ENCODE peak calls at places on chromosome 1, in nine cellular contexts. I is A549, M is type B pancreatic cell, E is pancreas, B is fibroblast of lung, R is cardiac fibroblast, J is HFF-Myc, Z is OCI-LY7, A is foreskin fibroblast. G is an unnamed sample.

GRCh38 chr1:67824771-67825170 is 8.5 kb downstream of the GNG12 start:
- DNase-seq in I (no peak), M (no peak), E (no peak), B (no peak), R (no peak), J (no peak), Z (no peak), A (no peak), G (no peak)

GRCh38 chr1:98739762-98740161 is 78.2 kb downstream of the SNX7 start:
- DNase-seq in I (no peak), M (no peak), E (no peak), B (no peak), R (no peak), J (no peak), Z (no peak), A (peak; percentile 2), G (no peak)

GRCh38 chr1:1144122-1144842 is 28.4 kb upstream of the C1orf159 start:
- DNase-seq in I (no peak), M (no peak), E (no peak), B (no peak), R (no peak), J (no peak), Z (peak; percentile 85), A (no peak), G (no peak)

GRCh38 chr1:47333578-47333921 is at the start of gene CMPK1:
- DNase-seq in I (peak; percentile 82), M (no peak), E (peak; percentile 88), B (peak; percentile 84), R (peak; percentile 91), J (peak; percentile 72), Z (peak; percentile 89), A (peak; percentile 83), G (peak; percentile 84)

GRCh38 chr1:115282825-115283224 is 55.2 kb downstream of the NGF start:
- DNase-seq in I (no peak), M (no peak), E (no peak), B (peak; percentile 74), R (peak; percentile 85), J (no peak), Z (peak; percentile 22), A (no peak), G (no peak)

GRCh38 chr1:103353391-103353790 is 172.1 kb upstream of the RNPC3 start:
- DNase-seq in I (no peak), M (no peak), E (no peak), B (no peak), R (no peak), J (no peak), Z (no peak), A (no peak), G (no peak)

GRCh38 chr1:39158330-39159086 is 46.0 kb upstream of the MACF1 start:
- DNase-seq in I (peak; percentile 85), M (no peak), E (peak; percentile 79), B (peak; percentile 83), R (peak; percentile 62), J (no peak), Z (no peak), A (no peak), G (no peak)

GRCh38 chr1:91997607-91998195 is 32.1 kb upstream of the EPHX4 start:
- DNase-seq in I (peak; percentile 50), M (no peak), E (no peak), B (peak; percentile 77), R (peak; percentile 73), J (peak; percentile 33), Z (peak; percentile 50), A (peak; percentile 44), G (peak; percentile 51)

GRCh38 chr1:208093754-208094719 is 150.1 kb downstream of the PLXNA2 start:
- DNase-seq in I (peak; percentile 47), M (no peak), E (peak; percentile 72), B (peak; percentile 63), R (peak; percentile 74), J (no peak), Z (peak; percentile 42), A (no peak), G (peak; percentile 90)

GRCh38 chr1:227318003-227318851 is at the start of gene CDC42BPA:
- DNase-seq in I (peak; percentile 90), M (peak; percentile 85), E (peak; percentile 86), B (peak; percentile 88), R (peak; percentile 95), J (peak; percentile 44), Z (no peak), A (peak; percentile 83), G (peak; percentile 82)

GRCh38 chr1:201719812-201720521 is 109.0 kb upstream of the IPO9 start:
- DNase-seq in I (no peak), M (no peak), E (no peak), B (peak; percentile 94), R (peak; percentile 93), J (no peak), Z (no peak), A (peak; percentile 66), G (peak; percentile 66)

GRCh38 chr1:225677350-225678124 is 24.6 kb upstream of the ENAH start:
- DNase-seq in I (no peak), M (no peak), E (no peak), B (no peak), R (no peak), J (no peak), Z (no peak), A (no peak), G (no peak)

GRCh38 chr1:39098569-39099250 is 72.6 kb downstream of the NDUFS5 start:
- DNase-seq in I (peak; percentile 93), M (no peak), E (peak; percentile 50), B (peak; percentile 95), R (peak; percentile 95), J (peak; percentile 89), Z (peak; percentile 81), A (peak; percentile 86), G (peak; percentile 99)

GRCh38 chr1:20322081-20322824 is 31.6 kb downstream of the VWA5B1 start:
- DNase-seq in I (no peak), M (no peak), E (no peak), B (peak; percentile 6), R (no peak), J (no peak), Z (peak; percentile 78), A (no peak), G (no peak)

GRCh38 chr1:243974451-243975292 is 76.4 kb upstream of the ZBTB18 start:
- DNase-seq in I (no peak), M (no peak), E (no peak), B (peak; percentile 11), R (peak; percentile 41), J (no peak), Z (no peak), A (no peak), G (no peak)

GRCh38 chr1:177958092-177958491 is 11.8 kb downstream of the SEC16B start:
- DNase-seq in I (no peak), M (no peak), E (no peak), B (no peak), R (no peak), J (no peak), Z (no peak), A (no peak), G (no peak)

GRCh38 chr1:225427249-225428065 is at the start of gene LBR:
- DNase-seq in I (no peak), M (no peak), E (no peak), B (peak; percentile 29), R (peak; percentile 41), J (no peak), Z (no peak), A (peak; percentile 23), G (no peak)

GRCh38 chr1:15184445-15185103 is 31.0 kb downstream of the TMEM51 start:
- DNase-seq in I (no peak), M (no peak), E (no peak), B (no peak), R (no peak), J (no peak), Z (no peak), A (no peak), G (no peak)

GRCh38 chr1:182601926-182602325 is 2.3 kb downstream of the RGS16 start:
- DNase-seq in I (no peak), M (no peak), E (no peak), B (no peak), R (no peak), J (no peak), Z (peak; percentile 31), A (no peak), G (no peak)

GRCh38 chr1:182602945-182603645 is 1.1 kb downstream of the RGS16 start:
- DNase-seq in I (no peak), M (no peak), E (no peak), B (no peak), R (no peak), J (no peak), Z (peak; percentile 53), A (no peak), G (no peak)

GRCh38 chr1:182604835-182605164 is 611 bp upstream of the RGS16 start:
- DNase-seq in I (no peak), M (no peak), E (no peak), B (no peak), R (no peak), J (no peak), Z (no peak), A (no peak), G (no peak)

GRCh38 chr1:182604128-182604834 is at the start of gene RGS16:
- DNase-seq in I (peak; percentile 76), M (peak; percentile 86), E (peak; percentile 95), B (peak; percentile 75), R (peak; percentile 83), J (peak; percentile 67), Z (peak; percentile 96), A (peak; percentile 71), G (peak; percentile 68)

GRCh38 chr1:182603646-182604127 is 502 bp downstream of the RGS16 start:
- DNase-seq in I (no peak), M (no peak), E (no peak), B (no peak), R (no peak), J (no peak), Z (peak; percentile 60), A (no peak), G (no peak)
- TF ChIP-seq CTCF in I (no peak), M (no peak), E (no peak), B (no peak), R (no peak), J (no peak), Z (no peak), A (no peak), G (no peak)

GRCh38 chr1:41891403-41891896 is 27.3 kb downstream of the HIVEP3 start:
- DNase-seq in I (no peak), M (no peak), E (no peak), B (peak; percentile 70), R (peak; percentile 46), J (no peak), Z (peak; percentile 46), A (no peak), G (no peak)
- TF ChIP-seq CTCF in I (no peak), M (no peak), E (no peak), B (peak; percentile 28), R (no peak), J (no peak), Z (peak; percentile 37), A (no peak), G (no peak)

GRCh38 chr1:198771562-198772153 is 132.8 kb downstream of the PTPRC start:
- DNase-seq in I (peak; percentile 42), M (no peak), E (no peak), B (peak; percentile 66), R (peak; percentile 76), J (no peak), Z (peak; percentile 62), A (no peak), G (peak; percentile 8)
- TF ChIP-seq CTCF in I (peak; percentile 47), M (peak; percentile 83), E (no peak), B (peak; percentile 57), R (peak; percentile 60), J (peak; percentile 41), Z (peak; percentile 89), A (peak; percentile 37), G (peak; percentile 85)

GRCh38 chr1:51568231-51568935 is 48.5 kb upstream of the OSBPL9 start:
- DNase-seq in I (no peak), M (no peak), E (no peak), B (no peak), R (no peak), J (no peak), Z (no peak), A (no peak), G (peak; percentile 21)
- TF ChIP-seq CTCF in I (no peak), M (no peak), E (no peak), B (no peak), R (no peak), J (no peak), Z (peak; percentile 16), A (no peak), G (no peak)